ENCODE peak calls at places on chromosomes 11 and 22, in four cellular contexts. D, N, T and A are unnamed samples.

GRCh38 chr11:86938900-86939880 is 16.0 kb downstream of the FZD4 start:
- DNase-seq in D (no peak), N (no peak), T (peak), A (no peak)

GRCh38 chr11:113584371-113584770 is 109.2 kb upstream of the DRD2 start:
- DNase-seq in N (no peak), D (no peak), T (no peak), A (no peak)

GRCh38 chr11:47233989-47234668 is 14.5 kb downstream of the ACP2 start:
- DNase-seq in T (peak), D (no peak), N (no peak), A (no peak)

GRCh38 chr11:63478896-63479295 is 12.1 kb downstream of the PLAAT5 start:
- DNase-seq in D (peak), T (peak), N (peak), A (peak)

GRCh38 chr11:116229581-116229980 is 543.2 kb downstream of the BUD13 start:
- DNase-seq in T (no peak), D (no peak), N (no peak), A (no peak)

GRCh38 chr11:45815747-45816146 is 10.8 kb downstream of the SLC35C1 start:
- DNase-seq in D (no peak), T (no peak), N (no peak), A (no peak)

GRCh38 chr11:111269146-111269868 is 23.8 kb downstream of the POU2AF2 start:
- DNase-seq in T (peak), N (no peak), D (no peak), A (no peak)

GRCh38 chr11:31601635-31602282 is 92.2 kb downstream of the ELP4 start:
- DNase-seq in T (no peak), D (no peak), N (no peak), A (peak)

GRCh38 chr11:67119577-67120391 is 721 bp downstream of the KDM2A start:
- DNase-seq in N (peak), D (no peak), T (no peak), A (no peak)

GRCh38 chr11:113046866-113047265 is 85.6 kb downstream of the NCAM1 start:
- DNase-seq in D (no peak), N (no peak), T (no peak), A (no peak)

GRCh38 chr11:122210378-122210995 is 94.5 kb upstream of the BLID start:
- DNase-seq in T (peak), N (no peak), D (no peak), A (no peak)

GRCh38 chr11:79697905-79698304 is 257.1 kb upstream of the TENM4 start:
- DNase-seq in D (peak), T (no peak), N (no peak), A (no peak)

GRCh38 chr11:3644817-3645235 is at the start of gene ART1:
- DNase-seq in D (no peak), N (no peak), T (no peak), A (no peak)

GRCh38 chr11:104772806-104773241 is 125.4 kb downstream of the CASP12 start:
- DNase-seq in T (no peak), N (no peak), D (no peak), A (no peak)

GRCh38 chr11:73322986-73323306 is 14.9 kb downstream of the ARHGEF17 start:
- DNase-seq in D (no peak), N (no peak), T (no peak), A (no peak)

GRCh38 chr11:73323464-73323863 is 15.4 kb downstream of the ARHGEF17 start:
- DNase-seq in N (peak), D (no peak), T (peak), A (peak)

GRCh38 chr11:73322111-73322985 is 14.3 kb downstream of the ARHGEF17 start:
- DNase-seq in T (no peak), D (no peak), N (no peak), A (no peak)

GRCh38 chr11:73320786-73321325 is 12.8 kb downstream of the ARHGEF17 start:
- DNase-seq in T (no peak), N (no peak), D (no peak), A (no peak)

GRCh38 chr11:73321342-73322110 is 13.4 kb downstream of the ARHGEF17 start:
- DNase-seq in T (no peak), N (no peak), D (no peak), A (no peak)
- H3K9ac ChIP-seq in T (no peak), N (no peak), D (peak), A (peak)

GRCh38 chr11:62153087-62153395 is 29.2 kb downstream of the INCENP start:
- DNase-seq in D (no peak), T (no peak), N (no peak), A (no peak)
- TF ChIP-seq ZNF274 in D (no peak), T (no peak), N (no peak), A (no peak)

DNA sequence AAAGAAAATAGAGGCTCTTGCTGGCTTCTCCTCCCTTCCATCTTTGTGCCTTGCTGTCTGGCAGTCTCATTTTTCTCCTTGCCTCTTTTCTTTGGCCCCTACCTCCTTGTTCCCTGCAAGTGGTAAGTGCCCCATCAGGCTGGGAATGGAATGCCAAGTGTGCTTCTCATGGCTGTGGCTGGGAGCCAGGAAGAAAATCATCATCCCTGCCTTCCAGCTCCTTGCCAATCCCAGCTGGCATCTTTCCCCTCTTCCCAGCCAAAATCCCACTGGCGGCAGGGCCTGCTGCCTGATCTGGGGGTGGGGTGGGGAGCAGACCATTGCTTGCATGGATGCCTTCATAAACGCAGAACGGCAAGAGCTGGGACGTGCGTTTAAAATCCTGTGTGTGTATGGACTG is 27.0 kb upstream of the SLC25A18 start:
- DNase-seq in D (no peak), T (no peak), N (no peak), A (no peak)
- TF ChIP-seq SUZ12 in D (no peak), T (no peak), N (no peak), A (no peak)

GRCh38 chr11:82994615-82995014 is 77.1 kb downstream of the RAB30 start:
- DNase-seq in T (no peak), N (no peak), D (no peak), A (no peak)

GRCh38 chr11:82995754-82996398 is 75.8 kb downstream of the RAB30 start:
- DNase-seq in T (no peak), D (no peak), N (no peak), A (no peak)

GRCh38 chr11:82996966-82997606 is 74.6 kb downstream of the RAB30 start:
- DNase-seq in N (no peak), D (peak), T (no peak), A (no peak)

GRCh38 chr11:82992219-82992618 is 79.5 kb downstream of the RAB30 start:
- DNase-seq in N (no peak), T (no peak), D (no peak), A (no peak)

DNA sequence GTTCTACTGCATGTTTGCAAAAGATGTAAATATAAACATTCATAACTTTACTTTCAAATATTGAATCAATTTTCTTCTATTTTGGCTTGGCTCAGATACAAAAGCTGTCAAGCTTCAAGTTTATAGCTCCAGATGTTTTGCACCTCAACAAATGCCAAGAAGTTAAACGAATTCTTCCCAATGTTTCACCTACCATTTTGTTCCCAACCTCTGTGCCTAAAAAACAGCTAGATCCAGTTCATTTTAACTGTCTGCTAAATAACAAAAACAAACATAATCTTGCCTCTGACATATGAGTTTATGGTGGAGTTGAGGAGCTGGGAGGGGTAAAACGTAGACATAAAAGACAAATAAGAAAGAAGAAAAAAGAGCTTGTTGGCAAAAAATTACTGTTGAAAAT is 76.4 kb downstream of the RAB30 start:
- DNase-seq in T (no peak), D (no peak), N (no peak), A (no peak)
- H3K9ac ChIP-seq in T (no peak), D (no peak), N (no peak), A (no peak)

DNA sequence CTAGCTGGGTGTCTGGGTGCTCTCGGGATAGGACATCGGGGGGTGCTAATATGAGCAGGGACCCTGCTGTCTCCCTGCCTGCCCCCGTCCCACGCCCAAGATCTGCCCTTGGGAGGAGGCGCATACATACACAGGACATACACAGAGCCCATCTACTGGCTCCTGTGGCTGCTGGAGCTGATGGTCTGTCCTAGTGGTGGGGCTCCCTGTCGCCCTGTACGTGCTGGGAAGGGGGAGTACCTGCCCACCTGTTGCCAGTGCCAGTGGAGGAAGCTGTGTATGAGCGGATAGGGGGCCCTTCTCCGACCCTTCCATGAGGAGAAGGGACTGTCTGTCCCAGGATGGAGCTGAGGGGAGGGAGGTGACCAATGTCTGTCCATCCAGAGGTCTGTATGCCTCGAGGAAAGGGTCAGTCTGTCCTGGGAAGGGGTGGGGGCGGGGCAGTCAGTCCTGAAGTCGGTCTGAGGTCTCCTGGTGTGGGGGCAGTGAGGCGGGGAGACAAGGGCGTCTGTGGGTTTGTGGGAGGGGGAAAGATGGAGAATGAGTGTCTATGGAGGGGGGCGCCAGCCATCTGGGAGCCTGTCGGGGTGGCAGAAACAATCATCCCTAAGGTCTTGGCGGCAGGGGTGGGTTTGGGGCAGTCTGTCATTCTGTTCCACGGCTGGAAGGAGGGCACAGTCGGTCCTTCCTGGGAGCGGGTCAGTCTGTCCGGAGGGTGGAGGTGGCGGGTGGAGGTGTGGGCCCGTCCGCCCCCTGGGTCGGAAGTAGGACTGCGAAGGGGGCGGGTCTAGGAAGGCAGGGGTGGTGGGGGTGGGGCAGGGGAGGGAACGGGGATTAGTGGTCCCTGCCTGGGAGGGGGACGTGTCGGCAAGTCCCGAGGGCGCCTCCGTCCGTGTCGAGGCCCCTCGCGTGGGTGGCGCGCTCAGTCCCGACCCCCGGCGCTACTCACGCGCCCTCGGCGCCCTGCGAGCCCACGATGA is 727 bp downstream of the TBC1D10A start:
- DNase-seq in T (no peak), N (peak), D (no peak), A (no peak)
- TF ChIP-seq ZNF274 in T (no peak), N (no peak), D (no peak), A (no peak)

DNA sequence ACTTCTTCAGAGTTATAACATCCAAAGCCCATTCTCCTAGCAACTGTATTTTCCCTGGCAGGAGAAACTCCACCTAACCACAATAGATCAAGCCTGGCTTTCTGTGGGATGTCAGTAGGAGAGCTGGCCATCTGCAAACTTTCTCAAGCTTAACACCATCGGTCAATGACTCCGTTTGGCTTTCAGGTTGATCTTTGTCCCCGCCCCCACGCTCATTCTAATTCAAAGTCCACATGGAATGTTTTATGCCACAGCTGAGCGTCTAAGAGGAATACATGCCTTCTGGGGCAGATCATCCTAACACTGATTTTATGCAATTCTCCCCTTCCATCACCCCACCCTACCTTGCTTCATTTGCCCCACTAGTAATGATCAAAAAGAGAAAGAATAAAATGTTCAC is 4.8 kb downstream of the GVQW3 start:
- DNase-seq in N (no peak), T (peak), D (no peak), A (peak)
- TF ChIP-seq SUZ12 in N (no peak), T (no peak), D (no peak), A (no peak)